ENCODE peak calls at places on chromosomes 12 and 14, in five cellular contexts. N is GM23338; B is endothelial cell of umbilical vein; A is T1000; E is stimulated activated CD8-positive, alpha-beta memory T cell treated with anti-CD3 and anti-CD28 coated beads, Interleukin-12 subunit alpha, Interleukin-12 subunit beta, amount 100 ng/mL, for 1 hour. Y is an unnamed sample.

GRCh38 chr14:94515426-94515825 is 6.2 kb upstream of the SERPINA12 start:
- DNase-seq in A (no peak), B (no peak), E (no peak), N (no peak), Y (no peak)

GRCh38 chr12:132162508-132163031 is 18.3 kb downstream of the NOC4L start:
- DNase-seq in N (no peak), A (peak; percentile 16), B (no peak), E (no peak), Y (no peak)

GRCh38 chr12:122399592-122400373 is 22.7 kb downstream of the CLIP1 start:
- DNase-seq in B (peak; percentile 82), N (peak; percentile 89), A (peak; percentile 81), E (peak; percentile 29), Y (peak; percentile 9)

GRCh38 chr14:59333668-59334067 is 131.5 kb downstream of the GPR135 start:
- DNase-seq in E (no peak), N (no peak), A (no peak), B (peak; percentile 81), Y (no peak)

GRCh38 chr12:102474438-102475064 is 5.8 kb downstream of the IGF1 start:
- DNase-seq in B (no peak), E (no peak), A (no peak), N (no peak), Y (no peak)

GRCh38 chr12:116863275-116863767 is 17.9 kb downstream of the HRK start:
- DNase-seq in A (no peak), B (peak; percentile 13), N (peak; percentile 82), E (no peak), Y (no peak)

GRCh38 chr12:6369916-6370575 is 5.3 kb downstream of the SCNN1A start:
- DNase-seq in E (no peak), N (no peak), A (no peak), B (no peak), Y (no peak)

GRCh38 chr14:74595006-74595735 is 16.9 kb downstream of the LTBP2 start:
- DNase-seq in E (no peak), N (no peak), B (peak; percentile 77), A (no peak), Y (no peak)

GRCh38 chr12:68939500-68939899 is 6.5 kb upstream of the CPM start:
- DNase-seq in B (no peak), N (no peak), E (no peak), A (no peak), Y (no peak)

GRCh38 chr12:82880442-82880901 is 193.8 kb downstream of the TMTC2 start:
- DNase-seq in A (no peak), B (peak; percentile 59), N (no peak), E (no peak), Y (no peak)

GRCh38 chr14:78519863-78520262 is 349.7 kb downstream of the NRXN3 start:
- DNase-seq in A (no peak), N (peak; percentile 73), E (no peak), B (peak; percentile 8), Y (no peak)

GRCh38 chr12:13102481-13103195 is 829 bp downstream of the GSG1 start:
- DNase-seq in B (no peak), A (no peak), E (no peak), N (no peak), Y (no peak)

GRCh38 chr12:127273621-127274020 is 993.3 kb upstream of the TMEM132C start:
- DNase-seq in B (no peak), N (no peak), E (no peak), A (no peak), Y (no peak)

GRCh38 chr12:102702447-102703114 is 214.5 kb downstream of the PAH start:
- DNase-seq in B (peak; percentile 24), N (peak; percentile 66), A (peak; percentile 16), E (no peak), Y (no peak)

GRCh38 chr14:91975763-91976162 is 28.3 kb upstream of the FBLN5 start:
- DNase-seq in E (no peak), N (no peak), B (no peak), A (no peak), Y (no peak)

GRCh38 chr14:22433059-22433458 is 156.0 kb downstream of the DAD1 start:
- DNase-seq in B (no peak), N (no peak), A (no peak), E (no peak), Y (no peak)

GRCh38 chr14:39097159-39097558 is 5.9 kb downstream of the SEC23A start:
- DNase-seq in B (peak; percentile 60), E (no peak), N (peak; percentile 71), A (no peak), Y (no peak)

GRCh38 chr14:68199465-68200145 is 380.0 kb downstream of the RAD51B start:
- DNase-seq in B (peak; percentile 97), A (no peak), N (peak; percentile 60), E (no peak), Y (no peak)

GRCh38 chr14:50099335-50099734 is 17.0 kb downstream of the VCPKMT start:
- DNase-seq in E (no peak), A (no peak), N (no peak), B (no peak), Y (no peak)

GRCh38 chr12:12723147-12723680 is 6.0 kb downstream of the CDKN1B start:
- DNase-seq in B (peak; percentile 48), E (no peak), A (no peak), N (no peak), Y (no peak)

GRCh38 chr12:95838125-95838524 is 20.6 kb upstream of the SNRPF start:
- DNase-seq in N (no peak), E (no peak), A (peak; percentile 40), B (peak; percentile 8), Y (no peak)